ENCODE peak calls at places on chromosomes 11 and 22, in ten cellular contexts. U is activated T-helper 1 cell treated with anti-CD3 and anti-CD28 coated beads, Interleukin-12 subunit alpha, Interleukin-12 subunit beta, Interleukin-2, Interleukin-4 antibody, amounts not matched to agents 30 ng/mL and 10 ng/mL and 1 ng/mL, durations not matched to agents 14 hours and 24 hours and 36 hours; S is HCEC 1CT; N is NCI-H1105 treated with DMSO at 0.1 percent for 48 hours; M is GM13976; P is HCT116; J is memory B cell; Z is non-pigmented ciliary epithelial cell; C is T47D; B is nephron progenitor cell. Q is an unnamed sample.

GRCh38 chr11:123494195-123495050 is 64.4 kb downstream of the GRAMD1B start:
- DNase-seq in S (no peak), N (peak; percentile 53), U (no peak), C (no peak), B (no peak), P (no peak), Z (no peak), M (no peak), J (no peak), Q (no peak)

GRCh38 chr11:106466441-106467190 is 389.2 kb downstream of the AASDHPPT start:
- DNase-seq in U (no peak), J (no peak), Z (peak; percentile 72), M (no peak), C (no peak), B (no peak), P (no peak), S (peak; percentile 89), N (no peak), Q (no peak)

GRCh38 chr11:68978931-68979591 is 1.7 kb downstream of the MRGPRD start:
- DNase-seq in C (no peak), N (no peak), P (no peak), S (no peak), Z (no peak), U (no peak), M (no peak), B (no peak), J (no peak), Q (no peak)

GRCh38 chr11:102157219-102157618 is 47.0 kb downstream of the YAP1 start:
- DNase-seq in C (no peak), U (no peak), Z (peak; percentile 31), P (no peak), S (peak; percentile 59), B (no peak), M (no peak), N (no peak), J (no peak), Q (peak; percentile 85)

GRCh38 chr11:69010361-69010891 is 2.6 kb downstream of the MRGPRF start:
- DNase-seq in J (no peak), Z (no peak), C (no peak), M (no peak), P (no peak), U (no peak), N (no peak), B (no peak), S (no peak), Q (no peak)

GRCh38 chr22:19477321-19478085 is 1.5 kb downstream of the UFD1 start:
- DNase-seq in M (no peak), P (no peak), C (no peak), S (peak; percentile 37), U (peak; percentile 8), B (no peak), J (no peak), N (no peak), Z (no peak), Q (no peak)

GRCh38 chr11:86204356-86204755 is 40.2 kb upstream of the EED start:
- DNase-seq in N (no peak), J (no peak), M (no peak), Z (no peak), P (no peak), S (no peak), U (no peak), C (no peak), B (no peak), Q (no peak)

GRCh38 chr11:1196516-1197391 is 26.1 kb upstream of the MUC5B start:
- DNase-seq in B (no peak), P (no peak), C (no peak), M (no peak), J (no peak), N (no peak), U (no peak), S (no peak), Z (no peak), Q (no peak)

GRCh38 chr11:64893194-64894069 is 15.0 kb upstream of the EHD1 start:
- DNase-seq in M (no peak), C (no peak), P (no peak), U (no peak), J (no peak), B (no peak), Z (no peak), S (no peak), N (no peak), Q (no peak)

GRCh38 chr22:40418366-40419201 is 48.2 kb downstream of the SGSM3 start:
- DNase-seq in Z (no peak), U (no peak), P (no peak), C (no peak), N (peak; percentile 90), M (no peak), S (no peak), J (peak; percentile 28), B (peak; percentile 32), Q (no peak)

GRCh38 chr11:131038597-131038996 is 122.3 kb upstream of the SNX19 start:
- DNase-seq in B (no peak), J (no peak), M (peak; percentile 38), S (peak; percentile 23), P (no peak), N (peak; percentile 53), U (no peak), C (peak; percentile 62), Z (peak; percentile 1), Q (no peak)